ENCODE peak calls at places on chromosome 22, in eight cellular contexts. S, M, U, N, B, A, O and W are unnamed samples.

GRCh38 chr22:22798232-22798616 is 89.4 kb upstream of the IGLL5 start:
- DNase-seq in S (no peak), M (no peak), U (no peak), N (no peak), B (no peak), A (no peak), O (no peak), W (no peak)

GRCh38 chr22:44543781-44544181 is 45.7 kb upstream of the RTL6 start:
- DNase-seq in S (no peak), M (no peak), U (no peak), N (no peak), B (no peak), A (no peak), O (peak), W (no peak)

GRCh38 chr22:23361676-23362075 is 181.4 kb downstream of the BCR start:
- DNase-seq in S (no peak), M (no peak), U (no peak), N (no peak), B (no peak), A (no peak), O (no peak), W (no peak)

GRCh38 chr22:43337385-43337784 is 5.8 kb downstream of the SCUBE1 start:
- DNase-seq in S (no peak), M (no peak), U (no peak), N (no peak), B (no peak), A (peak), O (no peak), W (no peak)

GRCh38 chr22:40509401-40510134 is 127.0 kb downstream of the MRTFA start:
- DNase-seq in S (peak), M (peak), U (no peak), N (peak), B (peak), A (peak), O (no peak), W (peak)

GRCh38 chr22:28958611-28959010 is 75.2 kb downstream of the ZNRF3 start:
- DNase-seq in S (no peak), M (no peak), U (no peak), N (no peak), B (no peak), A (peak), O (no peak), W (peak)

GRCh38 chr22:44455151-44455962 is 42.7 kb downstream of the RTL6 start:
- DNase-seq in S (no peak), M (no peak), U (no peak), N (peak), B (peak), A (no peak), O (no peak), W (peak)

GRCh38 chr22:26894766-26895485 is 237.5 kb downstream of the MIAT start:
- DNase-seq in S (peak), M (no peak), U (no peak), N (no peak), B (peak), A (peak), O (no peak), W (peak)

GRCh38 chr22:30566125-30566524 is 8.3 kb downstream of the GAL3ST1 start:
- DNase-seq in S (no peak), M (no peak), U (peak), N (peak), B (no peak), A (no peak), O (no peak), W (no peak)

GRCh38 chr22:18000441-18001039 is 23.8 kb downstream of the MICAL3 start:
- DNase-seq in S (no peak), M (no peak), U (peak), N (peak), B (peak), A (peak), O (peak), W (no peak)

GRCh38 chr22:16961477-16962186 is 46.4 kb downstream of the GAB4 start:
- DNase-seq in S (no peak), M (no peak), U (no peak), N (no peak), B (no peak), A (no peak), O (no peak), W (no peak)

GRCh38 chr22:25006354-25006753 is 53.8 kb downstream of the KIAA1671 start:
- DNase-seq in S (no peak), M (no peak), U (no peak), N (no peak), B (no peak), A (no peak), O (no peak), W (no peak)

GRCh38 chr22:25404556-25404922 is 159.9 kb upstream of the GRK3 start:
- DNase-seq in S (no peak), M (no peak), U (peak), N (no peak), B (no peak), A (no peak), O (peak), W (no peak)

GRCh38 chr22:30310881-30311771 is 15.6 kb downstream of the TBC1D10A start:
- DNase-seq in S (peak), M (peak), U (peak), N (peak), B (peak), A (peak), O (peak), W (no peak)

GRCh38 chr22:43435851-43436535 is 24.2 kb downstream of the MPPED1 start:
- DNase-seq in S (no peak), M (no peak), U (peak), N (no peak), B (peak), A (no peak), O (no peak), W (no peak)

GRCh38 chr22:40533712-40534378 is 102.7 kb downstream of the MRTFA start:
- DNase-seq in S (no peak), M (no peak), U (no peak), N (peak), B (peak), A (peak), O (no peak), W (peak)

GRCh38 chr22:44360686-44361381 is 48.1 kb upstream of the SHISAL1 start:
- DNase-seq in S (peak), M (no peak), U (peak), N (peak), B (no peak), A (peak), O (peak), W (peak)

GRCh38 chr22:46081831-46082210 is 68.5 kb upstream of the PPARA start:
- DNase-seq in S (peak), M (no peak), U (peak), N (peak), B (no peak), A (no peak), O (no peak), W (no peak)

GRCh38 chr22:45537734-45538181 is 35.1 kb downstream of the FBLN1 start:
- DNase-seq in S (peak), M (no peak), U (no peak), N (peak), B (no peak), A (peak), O (peak), W (peak)

GRCh38 chr22:46067159-46068111 is 82.9 kb upstream of the PPARA start:
- DNase-seq in S (peak), M (peak), U (no peak), N (peak), B (no peak), A (no peak), O (no peak), W (no peak)

GRCh38 chr22:46071451-46072029 is 78.8 kb upstream of the PPARA start:
- DNase-seq in S (peak), M (peak), U (peak), N (peak), B (peak), A (peak), O (peak), W (peak)

GRCh38 chr22:22546490-22546889 is 12.6 kb downstream of the PRAME start:
- DNase-seq in S (peak), M (no peak), U (no peak), N (no peak), B (peak), A (peak), O (no peak), W (peak)

GRCh38 chr22:28741200-28741757 is 341 bp downstream of the CHEK2 start:
- DNase-seq in S (no peak), M (no peak), U (no peak), N (no peak), B (no peak), A (no peak), O (no peak), W (no peak)

GRCh38 chr22:46012881-46013281 is 35.9 kb upstream of the WNT7B start:
- DNase-seq in S (no peak), M (peak), U (peak), N (no peak), B (no peak), A (no peak), O (peak), W (no peak)

GRCh38 chr22:26679003-26679629 is 21.7 kb downstream of the MIAT start:
- DNase-seq in S (peak), M (peak), U (peak), N (peak), B (peak), A (peak), O (peak), W (peak)

GRCh38 chr22:40310081-40310770 is 36.1 kb upstream of the ADSL start:
- DNase-seq in S (peak), M (no peak), U (no peak), N (peak), B (no peak), A (peak), O (no peak), W (no peak)

GRCh38 chr22:25419247-25420113 is 145.0 kb upstream of the GRK3 start:
- DNase-seq in S (peak), M (no peak), U (no peak), N (peak), B (peak), A (peak), O (peak), W (no peak)

GRCh38 chr22:26619510-26619909 is 1.7 kb upstream of the CRYBB1 start:
- DNase-seq in S (no peak), M (peak), U (no peak), N (no peak), B (no peak), A (no peak), O (no peak), W (no peak)

GRCh38 chr22:36155702-36156101 is 4.9 kb downstream of the APOL3 start:
- DNase-seq in S (peak), M (peak), U (no peak), N (peak), B (peak), A (peak), O (peak), W (no peak)

GRCh38 chr22:29520851-29521250 is 32.7 kb downstream of the THOC5 start:
- DNase-seq in S (no peak), M (no peak), U (no peak), N (no peak), B (no peak), A (peak), O (no peak), W (peak)

GRCh38 chr22:41739576-41739975 is 40.3 kb downstream of the MEI1 start:
- DNase-seq in S (no peak), M (no peak), U (no peak), N (no peak), B (no peak), A (no peak), O (no peak), W (no peak)

GRCh38 chr22:30205281-30206115 is 41.1 kb downstream of the LIF start:
- DNase-seq in S (peak), M (peak), U (no peak), N (no peak), B (peak), A (peak), O (peak), W (peak)

GRCh38 chr22:27377901-27378300 is 423.7 kb downstream of the MN1 start:
- DNase-seq in S (no peak), M (no peak), U (peak), N (peak), B (peak), A (no peak), O (no peak), W (peak)

GRCh38 chr22:27494821-27495220 is 306.7 kb downstream of the MN1 start:
- DNase-seq in S (no peak), M (no peak), U (no peak), N (no peak), B (no peak), A (no peak), O (no peak), W (no peak)

GRCh38 chr22:41446639-41447434 is at the start of gene TOB2:
- DNase-seq in S (peak), M (peak), U (peak), N (peak), B (peak), A (peak), O (peak), W (peak)

GRCh38 chr22:45007247-45007945 is 2.4 kb downstream of the PHF21B start:
- DNase-seq in S (no peak), M (peak), U (no peak), N (no peak), B (no peak), A (peak), O (no peak), W (peak)

GRCh38 chr22:35838849-35839646 is 121.4 kb downstream of the APOL5 start:
- DNase-seq in S (peak), M (no peak), U (no peak), N (peak), B (peak), A (peak), O (no peak), W (peak)

GRCh38 chr22:44549701-44550100 is 51.7 kb upstream of the RTL6 start:
- DNase-seq in S (no peak), M (no peak), U (no peak), N (no peak), B (no peak), A (no peak), O (peak), W (no peak)

GRCh38 chr22:50056214-50056972 is 1.7 kb downstream of the TTLL8 start:
- DNase-seq in S (no peak), M (no peak), U (peak), N (no peak), B (no peak), A (no peak), O (no peak), W (no peak)
- TF ChIP-seq CTCF in S (no peak), M (no peak), U (no peak), N (no peak), B (no peak), A (no peak), O (no peak), W (no peak)

DNA sequence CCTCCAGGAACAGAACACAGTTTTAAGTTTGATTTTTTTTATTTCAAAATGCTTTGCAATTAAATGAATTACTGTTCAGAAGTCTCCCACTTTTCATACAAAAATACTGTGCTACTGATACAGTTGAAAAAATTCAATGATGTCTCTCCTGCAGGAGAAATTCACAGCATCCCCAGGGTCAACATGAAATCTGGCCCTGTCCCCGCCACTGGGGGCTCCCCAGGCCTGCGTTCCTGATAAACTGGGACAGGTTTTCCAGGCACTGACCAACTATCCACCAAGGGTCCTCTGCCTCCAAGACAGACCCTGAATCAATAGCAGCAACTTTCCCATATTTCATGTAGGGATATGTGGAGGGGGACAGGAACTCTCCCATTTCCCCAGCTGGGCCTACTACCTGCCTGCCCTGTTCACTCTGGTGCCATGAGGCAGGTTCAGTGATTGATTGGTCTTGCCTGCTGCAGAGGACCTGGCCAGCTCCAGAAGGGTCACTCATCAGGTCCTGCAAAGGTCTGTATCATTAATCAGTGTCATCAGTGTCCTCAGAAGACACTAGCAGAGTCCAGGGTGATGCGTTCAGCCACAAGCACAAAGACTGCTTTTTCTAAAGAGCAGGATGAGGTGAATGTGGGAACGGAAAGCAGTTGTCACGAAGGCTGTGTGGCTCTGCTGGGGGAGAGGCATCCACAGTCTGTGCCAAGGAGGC is 43.4 kb downstream of the PISD start:
- DNase-seq in S (no peak), M (no peak), U (no peak), N (no peak), B (no peak), A (no peak), O (no peak), W (no peak)
- TF ChIP-seq CTCF in S (no peak), M (no peak), U (no peak), N (no peak), B (no peak), A (no peak), O (no peak), W (no peak)

GRCh38 chr22:50696799-50697561 is 24.4 kb downstream of the SHANK3 start:
- DNase-seq in S (no peak), M (no peak), U (peak), N (no peak), B (no peak), A (peak), O (peak), W (peak)
- TF ChIP-seq CTCF in S (no peak), M (peak), U (peak), N (peak), B (peak), A (peak), O (no peak), W (peak)

GRCh38 chr22:20160041-20160440 is 9.2 kb upstream of the CCDC188 start:
- DNase-seq in S (no peak), M (no peak), U (no peak), N (no peak), B (no peak), A (no peak), O (no peak), W (no peak)
- TF ChIP-seq CTCF in S (no peak), M (no peak), U (no peak), N (no peak), B (no peak), A (no peak), O (no peak), W (no peak)

GRCh38 chr22:38725900-38726655 is 20.3 kb downstream of the GTPBP1 start:
- DNase-seq in S (no peak), M (no peak), U (peak), N (no peak), B (no peak), A (no peak), O (no peak), W (no peak)

GRCh38 chr22:38727123-38727522 is 21.4 kb downstream of the GTPBP1 start:
- DNase-seq in S (no peak), M (no peak), U (peak), N (no peak), B (no peak), A (no peak), O (no peak), W (no peak)

GRCh38 chr22:38729946-38730345 is 24.2 kb downstream of the GTPBP1 start:
- DNase-seq in S (no peak), M (no peak), U (peak), N (no peak), B (no peak), A (no peak), O (no peak), W (no peak)

GRCh38 chr22:38728899-38729796 is 23.4 kb downstream of the GTPBP1 start:
- DNase-seq in S (no peak), M (no peak), U (peak), N (no peak), B (no peak), A (no peak), O (no peak), W (no peak)

GRCh38 chr22:38727530-38728451 is 22.0 kb downstream of the GTPBP1 start:
- DNase-seq in S (no peak), M (no peak), U (peak), N (no peak), B (no peak), A (no peak), O (peak), W (no peak)
- TF ChIP-seq CTCF in S (no peak), M (no peak), U (no peak), N (no peak), B (no peak), A (no peak), O (no peak), W (no peak)

GRCh38 chr22:21026783-21027692 is 5.3 kb downstream of the SLC7A4 start:
- DNase-seq in S (no peak), M (no peak), U (no peak), N (no peak), B (no peak), A (peak), O (no peak), W (peak)

GRCh38 chr22:21022507-21022906 is 7.5 kb downstream of the P2RX6 start:
- DNase-seq in S (no peak), M (no peak), U (peak), N (no peak), B (no peak), A (no peak), O (no peak), W (no peak)

GRCh38 chr22:21025266-21025665 is 7.1 kb downstream of the SLC7A4 start:
- DNase-seq in S (no peak), M (no peak), U (no peak), N (no peak), B (no peak), A (no peak), O (no peak), W (peak)

GRCh38 chr22:21025763-21026755 is 6.3 kb downstream of the SLC7A4 start:
- DNase-seq in S (no peak), M (no peak), U (no peak), N (no peak), B (no peak), A (no peak), O (no peak), W (peak)

DNA sequence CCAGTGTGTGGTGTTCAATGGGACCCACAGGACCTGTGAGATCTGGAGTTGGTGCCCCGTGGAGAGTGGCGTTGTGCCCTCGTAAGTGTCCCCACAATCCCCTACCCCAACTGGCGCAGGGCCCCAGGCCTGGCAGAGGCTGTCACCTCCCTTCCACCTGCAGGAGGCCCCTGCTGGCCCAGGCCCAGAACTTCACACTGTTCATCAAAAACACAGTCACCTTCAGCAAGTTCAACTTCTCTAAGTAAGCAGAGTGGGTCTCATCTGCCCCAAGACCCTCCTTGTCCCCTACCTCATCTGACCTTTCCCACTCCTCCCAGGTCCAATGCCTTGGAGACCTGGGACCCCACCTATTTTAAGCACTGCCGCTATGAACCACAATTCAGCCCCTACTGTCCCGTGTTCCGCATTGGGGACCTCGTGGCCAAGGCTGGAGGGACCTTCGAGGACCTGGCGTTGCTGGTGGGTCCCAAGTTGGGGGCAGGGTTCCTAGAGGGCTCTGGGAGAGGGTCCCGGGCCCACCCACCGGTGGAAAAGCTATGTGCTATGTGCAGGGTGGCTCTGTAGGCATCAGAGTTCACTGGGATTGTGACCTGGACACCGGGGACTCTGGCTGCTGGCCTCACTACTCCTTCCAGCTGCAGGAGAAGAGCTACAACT is 8.1 kb downstream of the P2RX6 start:
- DNase-seq in S (no peak), M (no peak), U (peak), N (no peak), B (no peak), A (no peak), O (no peak), W (no peak)
- TF ChIP-seq CTCF in S (no peak), M (no peak), U (no peak), N (no peak), B (no peak), A (no peak), O (no peak), W (no peak)